ENCODE peak calls at places on chromosomes 2 and 18, in five cellular contexts. U is fibroblast of mammary gland; Y is C1 segment of cervical spinal cord; F is posterior cingulate gyrus; W is naive thymus-derived CD8-positive, alpha-beta T cell. C is an unnamed sample.

GRCh38 chr18:57921708-57922107 is 118.6 kb upstream of the ATP8B1 start:
- DNase-seq in U (peak; percentile 69), Y (no peak), F (no peak), W (no peak), C (no peak)

GRCh38 chr2:124489686-124490085 is 464.6 kb downstream of the CNTNAP5 start:
- DNase-seq in U (no peak), Y (no peak), F (no peak), W (no peak), C (no peak)

GRCh38 chr2:111898703-111899514 is 502 bp downstream of the MERTK start:
- DNase-seq in U (no peak), Y (no peak), F (no peak), W (no peak), C (peak; percentile 51)

GRCh38 chr2:96098900-96099590 is 17.3 kb downstream of the ADRA2B start:
- DNase-seq in U (no peak), Y (no peak), F (no peak), W (no peak), C (no peak)

GRCh38 chr2:234308814-234309195 is 188.1 kb downstream of the ARL4C start:
- DNase-seq in U (peak; percentile 54), Y (no peak), F (no peak), W (peak; percentile 46), C (no peak)

GRCh38 chr2:28047698-28048097 is 157.2 kb downstream of the BABAM2 start:
- DNase-seq in U (peak; percentile 79), Y (no peak), F (no peak), W (no peak), C (no peak)

GRCh38 chr2:101692037-101692436 is 5.5 kb upstream of the MAP4K4 start:
- DNase-seq in U (no peak), Y (no peak), F (no peak), W (no peak), C (no peak)

GRCh38 chr2:224268441-224268840 is 133.5 kb downstream of the FAM124B start:
- DNase-seq in U (peak; percentile 94), Y (no peak), F (no peak), W (no peak), C (no peak)

GRCh38 chr2:112881217-112882000 is 29.6 kb upstream of the IL37 start:
- DNase-seq in U (peak; percentile 81), Y (no peak), F (peak; percentile 23), W (no peak), C (no peak)

GRCh38 chr2:27211241-27211942 is 449 bp upstream of the ATRAID start:
- DNase-seq in U (peak; percentile 6), Y (no peak), F (no peak), W (no peak), C (no peak)

GRCh38 chr18:53131001-53131400 is 791.0 kb downstream of the DCC start:
- DNase-seq in U (no peak), Y (no peak), F (no peak), W (no peak), C (no peak)

GRCh38 chr2:238571626-238572372 is 145.1 kb downstream of the ASB1 start:
- DNase-seq in U (no peak), Y (no peak), F (no peak), W (no peak), C (no peak)

GRCh38 chr18:75407468-75408437 is 19.8 kb downstream of the SMIM21 start:
- DNase-seq in U (peak; percentile 77), Y (no peak), F (no peak), W (no peak), C (no peak)

GRCh38 chr2:69616755-69617154 is 26.8 kb downstream of the AAK1 start:
- DNase-seq in U (no peak), Y (no peak), F (no peak), W (no peak), C (no peak)

GRCh38 chr18:79575891-79576685 is 103.5 kb upstream of the CTDP1 start:
- DNase-seq in U (peak; percentile 38), Y (no peak), F (no peak), W (no peak), C (peak; percentile 85)

GRCh38 chr2:43075906-43076585 is 150.4 kb downstream of the ZFP36L2 start:
- DNase-seq in U (peak; percentile 94), Y (no peak), F (no peak), W (no peak), C (no peak)

GRCh38 chr2:207474871-207475485 is 54.8 kb upstream of the CREB1 start:
- DNase-seq in U (peak; percentile 77), Y (no peak), F (no peak), W (peak; percentile 43), C (peak; percentile 13)

GRCh38 chr2:84899681-84900080 is 5.8 kb upstream of the TMSB10 start:
- DNase-seq in U (no peak), Y (no peak), F (no peak), W (no peak), C (no peak)

GRCh38 chr2:100197643-100198153 is 55.3 kb upstream of the AFF3 start:
- DNase-seq in U (no peak), Y (no peak), F (peak; percentile 32), W (no peak), C (peak; percentile 10)

GRCh38 chr2:47269316-47270232 is 114.5 kb upstream of the STPG4 start:
- DNase-seq in U (peak; percentile 100), Y (no peak), F (no peak), W (no peak), C (no peak)

GRCh38 chr2:97712693-97713295 is 582 bp upstream of the ZAP70 start:
- DNase-seq in U (no peak), Y (no peak), F (no peak), W (no peak), C (no peak)

GRCh38 chr18:80086281-80086680 is 22.8 kb upstream of the ADNP2 start:
- DNase-seq in U (no peak), Y (no peak), F (no peak), W (no peak), C (no peak)

GRCh38 chr2:101119431-101119830 is 31.8 kb downstream of the TBC1D8 start:
- DNase-seq in U (peak; percentile 76), Y (peak; percentile 21), F (no peak), W (no peak), C (no peak)

GRCh38 chr18:54608008-54608642 is 17.1 kb downstream of the DYNAP start:
- DNase-seq in U (peak; percentile 46), Y (no peak), F (no peak), W (no peak), C (no peak)

GRCh38 chr2:9370746-9371145 is 52.6 kb downstream of the ITGB1BP1 start:
- DNase-seq in U (no peak), Y (no peak), F (no peak), W (no peak), C (no peak)

GRCh38 chr2:231597014-231597611 is 4.4 kb downstream of the TEX44 start:
- DNase-seq in U (peak; percentile 88), Y (peak; percentile 75), F (peak; percentile 67), W (no peak), C (no peak)

GRCh38 chr2:121211251-121211650 is 73.8 kb downstream of the TFCP2L1 start:
- DNase-seq in U (no peak), Y (no peak), F (no peak), W (no peak), C (peak; percentile 65)

C was measured in NCI-H146.